ENCODE peak calls at places on chromosomes 6 and 20, in six cellular contexts. X is tibial nerve, E is transverse colon, B is ovary, T is stomach, I is upper lobe of left lung. U is an unnamed sample.
A peak's percentile ranks its signal among the peaks of the same experiment; 100 is the strongest.

GRCh38 chr6:6495851-6496250 is 92.7 kb upstream of the LY86 start:
- DNase-seq in X (no peak), E (no peak), B (no peak), T (no peak), I (no peak), U (peak; percentile 10)

GRCh38 chr6:30583921-30584320 is 12.7 kb downstream of the ABCF1 start:
- DNase-seq in X (no peak), E (no peak), B (no peak), T (no peak), I (no peak), U (no peak)

GRCh38 chr6:114108119-114109002 is 137.4 kb upstream of the HDAC2 start:
- DNase-seq in X (peak; percentile 45), E (peak; percentile 56), B (no peak), T (peak; percentile 69), I (no peak), U (no peak)

GRCh38 chr6:139198529-139199303 is 63.8 kb downstream of the HECA start:
- DNase-seq in X (no peak), E (no peak), B (no peak), T (no peak), I (no peak), U (no peak)

GRCh38 chr6:129694036-129694435 is 15.9 kb downstream of the ARHGAP18 start:
- DNase-seq in X (no peak), E (no peak), B (no peak), T (no peak), I (no peak), U (peak; percentile 14)

GRCh38 chr6:16762547-16763477 is 1.6 kb upstream of the ATXN1 start:
- DNase-seq in X (no peak), E (peak; percentile 71), B (peak; percentile 54), T (peak; percentile 58), I (peak; percentile 87), U (no peak)

GRCh38 chr20:33411136-33411690 is 9.9 kb upstream of the CDK5RAP1 start:
- DNase-seq in X (no peak), E (no peak), B (no peak), T (no peak), I (no peak), U (no peak)

GRCh38 chr6:11650297-11650696 is 112.7 kb downstream of the TMEM170B start:
- DNase-seq in X (no peak), E (no peak), B (no peak), T (no peak), I (no peak), U (no peak)

GRCh38 chr6:51913265-51913664 is 174.1 kb downstream of the PKHD1 start:
- DNase-seq in X (no peak), E (no peak), B (no peak), T (no peak), I (no peak), U (no peak)

GRCh38 chr20:57327820-57328219 is 1.8 kb upstream of the SPO11 start:
- DNase-seq in X (no peak), E (no peak), B (no peak), T (no peak), I (no peak), U (peak; percentile 29)

GRCh38 chr20:33312583-33312982 is 29.6 kb downstream of the BPIFB1 start:
- DNase-seq in X (no peak), E (no peak), B (no peak), T (no peak), I (no peak), U (no peak)

GRCh38 chr6:161891542-161891941 is 617.7 kb upstream of the AGPAT4 start:
- DNase-seq in X (no peak), E (no peak), B (no peak), T (no peak), I (no peak), U (no peak)

GRCh38 chr20:42701948-42702347 is 487.8 kb downstream of the PTPRT start:
- DNase-seq in X (no peak), E (no peak), B (no peak), T (no peak), I (no peak), U (no peak)

GRCh38 chr6:64258752-64259151 is 623.1 kb downstream of the PHF3 start:
- DNase-seq in X (no peak), E (no peak), B (no peak), T (no peak), I (no peak), U (no peak)

GRCh38 chr6:108597601-108598315 is 37.0 kb downstream of the FOXO3 start:
- DNase-seq in X (no peak), E (no peak), B (no peak), T (no peak), I (no peak), U (no peak)

GRCh38 chr6:167881327-167881726 is 54.6 kb downstream of the AFDN start:
- DNase-seq in X (no peak), E (no peak), B (no peak), T (no peak), I (no peak), U (no peak)

GRCh38 chr6:20718705-20719653 is 184.7 kb downstream of the CDKAL1 start:
- DNase-seq in X (no peak), E (no peak), B (no peak), T (no peak), I (no peak), U (no peak)

GRCh38 chr6:133623065-133623464 is 265.8 kb upstream of the TCF21 start:
- DNase-seq in X (no peak), E (no peak), B (peak; percentile 60), T (no peak), I (no peak), U (no peak)

GRCh38 chr20:49320460-49320859 is 42.6 kb upstream of the ZNFX1 start:
- DNase-seq in X (no peak), E (no peak), B (no peak), T (no peak), I (no peak), U (no peak)

GRCh38 chr20:49316704-49317103 is 38.8 kb upstream of the ZNFX1 start:
- DNase-seq in X (no peak), E (no peak), B (no peak), T (no peak), I (no peak), U (no peak)

GRCh38 chr20:49319204-49319809 is 41.5 kb upstream of the ZNFX1 start:
- DNase-seq in X (no peak), E (no peak), B (no peak), T (no peak), I (peak; percentile 60), U (no peak)

GRCh38 chr20:49318091-49318429 is 40.2 kb upstream of the ZNFX1 start:
- DNase-seq in X (no peak), E (no peak), B (no peak), T (no peak), I (no peak), U (no peak)

DNA sequence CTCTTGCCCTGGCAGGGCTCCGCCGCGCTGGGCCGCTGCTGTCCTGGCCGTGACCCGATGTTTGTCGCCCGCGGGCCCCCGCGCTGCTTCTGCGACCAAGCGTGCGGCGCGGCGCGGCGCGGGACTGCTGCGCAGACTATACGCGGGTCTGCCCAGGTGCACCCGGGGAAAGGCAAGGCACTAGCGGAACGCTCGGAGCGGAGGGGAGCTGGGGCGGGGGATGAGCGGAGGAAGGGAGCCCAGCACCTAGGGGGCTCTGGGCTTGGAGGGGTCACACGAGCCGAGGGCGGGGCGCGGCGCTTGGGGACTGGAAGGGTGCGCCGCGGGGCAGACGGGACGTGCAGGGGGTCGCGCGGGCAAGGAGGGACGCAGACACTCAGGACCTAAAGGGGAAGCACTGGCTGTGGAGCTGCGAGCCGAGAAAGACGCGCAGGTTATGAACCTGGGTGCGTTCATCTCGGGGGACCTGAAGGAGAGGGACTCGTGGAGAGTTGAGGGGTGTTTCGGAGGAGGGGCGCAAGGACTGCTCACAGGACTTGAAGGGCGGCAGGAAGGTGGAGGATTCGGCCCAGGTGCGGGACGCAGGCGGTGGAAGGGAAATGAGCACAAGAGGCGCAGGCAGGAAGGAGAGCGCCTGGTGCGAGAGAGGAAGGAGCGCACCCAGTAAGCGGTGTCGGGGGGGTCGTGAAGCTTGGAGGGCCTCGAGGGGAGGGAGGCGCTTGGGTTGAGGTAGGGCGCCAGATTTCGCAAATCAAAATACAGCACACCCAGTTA is 40.8 kb upstream of the ZNFX1 start:
- DNase-seq in X (no peak), E (no peak), B (no peak), T (no peak), I (peak; percentile 87), U (no peak)
- H3K27me3 ChIP-seq in X (peaks cover 71% of the 10 kb centered on the region), E (peaks cover 69% of the 10 kb centered on the region), B (no peaks in the 10 kb centered on the region), T (peaks cover 35% of the 10 kb centered on the region), I (peaks cover 20% of the 10 kb centered on the region), U (peaks cover 31% of the 10 kb centered on the region)

GRCh38 chr6:28953039-28953872 is 29.5 kb upstream of the TRIM27 start:
- DNase-seq in X (no peak), E (peak; percentile 37), B (peak; percentile 22), T (no peak), I (no peak), U (no peak)
- TF ChIP-seq EP300 in X (no peak), E (no peak), B (no peak), T (no peak), I (no peak), U (no peak)

GRCh38 chr6:43972915-43973304 is 154.3 kb downstream of the MRPL14 start:
- DNase-seq in X (no peak), E (peak; percentile 58), B (peak; percentile 59), T (peak; percentile 81), I (no peak), U (no peak)

GRCh38 chr6:43972179-43972914 is 154.9 kb downstream of the MRPL14 start:
- DNase-seq in X (no peak), E (no peak), B (no peak), T (peak; percentile 23), I (no peak), U (no peak)

GRCh38 chr6:43970068-43970912 is 157.0 kb downstream of the MRPL14 start:
- DNase-seq in X (no peak), E (no peak), B (no peak), T (no peak), I (no peak), U (no peak)

GRCh38 chr6:43970913-43971775 is 156.1 kb downstream of the MRPL14 start:
- DNase-seq in X (no peak), E (peak; percentile 60), B (no peak), T (peak; percentile 91), I (no peak), U (no peak)

DNA sequence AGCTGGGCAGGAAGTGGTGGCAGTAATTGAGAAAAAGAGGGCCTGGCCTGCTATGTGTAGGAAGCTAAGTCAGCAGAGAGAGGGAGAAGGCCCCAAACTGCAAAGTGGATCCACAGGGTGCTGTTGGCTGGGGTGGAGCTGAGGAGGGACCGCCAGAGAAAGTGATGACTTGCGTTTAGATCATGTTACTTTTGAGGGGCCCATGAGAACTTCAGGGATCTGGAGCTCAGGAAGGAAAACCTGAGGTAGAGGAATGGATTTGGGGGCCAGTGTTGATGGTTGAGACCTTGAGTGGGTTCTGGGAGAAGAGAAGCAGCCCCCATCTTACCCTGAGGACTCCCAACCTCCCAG is 155.5 kb downstream of the MRPL14 start:
- DNase-seq in X (no peak), E (no peak), B (no peak), T (no peak), I (no peak), U (no peak)
- H3K27ac ChIP-seq in X (no peak overlapping the region), E (peak overlapping the region; percentile 56), B (no peak overlapping the region), T (peak overlapping the region; percentile 53), I (peak overlapping the region; percentile 46), U (peak overlapping the region; percentile 89)

GRCh38 chr6:72704979-72705378 is 83.1 kb downstream of the KCNQ5 start:
- DNase-seq in X (no peak), E (no peak), B (no peak), T (no peak), I (no peak), U (no peak)

GRCh38 chr6:72712921-72713320 is 91.1 kb downstream of the KCNQ5 start:
- DNase-seq in X (no peak), E (no peak), B (no peak), T (no peak), I (no peak), U (no peak)

GRCh38 chr6:72715119-72715518 is 93.3 kb downstream of the KCNQ5 start:
- DNase-seq in X (no peak), E (no peak), B (no peak), T (no peak), I (no peak), U (no peak)

GRCh38 chr6:72709436-72709835 is 87.6 kb downstream of the KCNQ5 start:
- DNase-seq in X (no peak), E (no peak), B (no peak), T (no peak), I (no peak), U (no peak)
- H3K27me3 ChIP-seq in X (no peaks in the 10 kb centered on the region), E (no peaks in the 10 kb centered on the region), B (no peaks in the 10 kb centered on the region), T (no peaks in the 10 kb centered on the region), I (no peaks in the 10 kb centered on the region), U (no peaks in the 10 kb centered on the region)